ENCODE peak calls at places on chromosomes 3 and 15, in ten cellular contexts. One of them, this sample, is unnamed.

GRCh38 chr3:8069471-8069870 is 432.2 kb upstream of the LMCD1 start:
- DNase-seq in IMR-90: no peak
- DNase-seq in heart right ventricle: no peak
- DNase-seq in neural progenitor cell: peak; percentile 3
- DNase-seq in MM.1S: no peak
- DNase-seq in thoracic aorta: no peak
- DNase-seq in mucosa of descending colon: no peak
- DNase-seq in breast epithelium: no peak
- DNase-seq in brain microvascular endothelial cell: no peak
- DNase-seq in ovary: no peak
- DNase-seq in this sample: no peak

GRCh38 chr3:34948431-34948971 is 690.8 kb upstream of the ARPP21 start:
- DNase-seq in thoracic aorta: no peak
- DNase-seq in IMR-90: no peak
- DNase-seq in heart right ventricle: no peak
- DNase-seq in ovary: no peak
- DNase-seq in MM.1S: no peak
- DNase-seq in brain microvascular endothelial cell: no peak
- DNase-seq in breast epithelium: no peak
- DNase-seq in mucosa of descending colon: no peak
- DNase-seq in neural progenitor cell: no peak
- DNase-seq in this sample: no peak

GRCh38 chr15:66679657-66680108 is 22.4 kb upstream of the SMAD6 start:
- DNase-seq in breast epithelium: no peak
- DNase-seq in brain microvascular endothelial cell: peak; percentile 59
- DNase-seq in neural progenitor cell: peak; percentile 70
- DNase-seq in IMR-90: peak; percentile 20
- DNase-seq in MM.1S: no peak
- DNase-seq in thoracic aorta: no peak
- DNase-seq in mucosa of descending colon: no peak
- DNase-seq in ovary: peak; percentile 50
- DNase-seq in heart right ventricle: peak; percentile 40
- DNase-seq in this sample: no peak

GRCh38 chr3:184583345-184584000 is 21.9 kb downstream of the EPHB3 start:
- DNase-seq in brain microvascular endothelial cell: no peak
- DNase-seq in MM.1S: no peak
- DNase-seq in thoracic aorta: no peak
- DNase-seq in neural progenitor cell: peak; percentile 71
- DNase-seq in mucosa of descending colon: peak; percentile 55
- DNase-seq in breast epithelium: no peak
- DNase-seq in IMR-90: no peak
- DNase-seq in ovary: peak; percentile 73
- DNase-seq in heart right ventricle: no peak
- DNase-seq in this sample: peak; percentile 82

GRCh38 chr15:90086868-90087268 is 15.4 kb downstream of the IDH2 start:
- DNase-seq in ovary: peak; percentile 55
- DNase-seq in IMR-90: peak; percentile 42
- DNase-seq in MM.1S: peak; percentile 57
- DNase-seq in breast epithelium: no peak
- DNase-seq in heart right ventricle: no peak
- DNase-seq in neural progenitor cell: peak; percentile 59
- DNase-seq in thoracic aorta: no peak
- DNase-seq in mucosa of descending colon: peak; percentile 71
- DNase-seq in brain microvascular endothelial cell: no peak
- DNase-seq in this sample: no peak

GRCh38 chr3:113532698-113533533 is 561 bp downstream of the SIDT1 start:
- DNase-seq in ovary: peak; percentile 31
- DNase-seq in mucosa of descending colon: peak; percentile 69
- DNase-seq in MM.1S: peak; percentile 31
- DNase-seq in IMR-90: no peak
- DNase-seq in breast epithelium: no peak
- DNase-seq in brain microvascular endothelial cell: no peak
- DNase-seq in thoracic aorta: no peak
- DNase-seq in heart right ventricle: peak; percentile 8
- DNase-seq in neural progenitor cell: peak; percentile 67
- DNase-seq in this sample: peak; percentile 83

GRCh38 chr15:55224892-55225291 is 28.2 kb upstream of the RSL24D1 start:
- DNase-seq in brain microvascular endothelial cell: no peak
- DNase-seq in ovary: no peak
- DNase-seq in MM.1S: no peak
- DNase-seq in mucosa of descending colon: no peak
- DNase-seq in breast epithelium: no peak
- DNase-seq in IMR-90: no peak
- DNase-seq in neural progenitor cell: no peak
- DNase-seq in heart right ventricle: no peak
- DNase-seq in thoracic aorta: no peak
- DNase-seq in this sample: no peak

GRCh38 chr3:88167704-88168103 is 17.9 kb downstream of the C3orf38 start:
- DNase-seq in thoracic aorta: no peak
- DNase-seq in ovary: no peak
- DNase-seq in breast epithelium: no peak
- DNase-seq in heart right ventricle: no peak
- DNase-seq in MM.1S: no peak
- DNase-seq in mucosa of descending colon: no peak
- DNase-seq in neural progenitor cell: no peak
- DNase-seq in IMR-90: peak; percentile 78
- DNase-seq in brain microvascular endothelial cell: no peak
- DNase-seq in this sample: no peak

GRCh38 chr3:50138266-50139230 is 16.6 kb upstream of the SEMA3F start:
- DNase-seq in MM.1S: no peak
- DNase-seq in IMR-90: no peak
- DNase-seq in mucosa of descending colon: no peak
- DNase-seq in neural progenitor cell: peak; percentile 88
- DNase-seq in ovary: no peak
- DNase-seq in heart right ventricle: no peak
- DNase-seq in thoracic aorta: no peak
- DNase-seq in brain microvascular endothelial cell: no peak
- DNase-seq in breast epithelium: no peak
- DNase-seq in this sample: no peak

DNA sequence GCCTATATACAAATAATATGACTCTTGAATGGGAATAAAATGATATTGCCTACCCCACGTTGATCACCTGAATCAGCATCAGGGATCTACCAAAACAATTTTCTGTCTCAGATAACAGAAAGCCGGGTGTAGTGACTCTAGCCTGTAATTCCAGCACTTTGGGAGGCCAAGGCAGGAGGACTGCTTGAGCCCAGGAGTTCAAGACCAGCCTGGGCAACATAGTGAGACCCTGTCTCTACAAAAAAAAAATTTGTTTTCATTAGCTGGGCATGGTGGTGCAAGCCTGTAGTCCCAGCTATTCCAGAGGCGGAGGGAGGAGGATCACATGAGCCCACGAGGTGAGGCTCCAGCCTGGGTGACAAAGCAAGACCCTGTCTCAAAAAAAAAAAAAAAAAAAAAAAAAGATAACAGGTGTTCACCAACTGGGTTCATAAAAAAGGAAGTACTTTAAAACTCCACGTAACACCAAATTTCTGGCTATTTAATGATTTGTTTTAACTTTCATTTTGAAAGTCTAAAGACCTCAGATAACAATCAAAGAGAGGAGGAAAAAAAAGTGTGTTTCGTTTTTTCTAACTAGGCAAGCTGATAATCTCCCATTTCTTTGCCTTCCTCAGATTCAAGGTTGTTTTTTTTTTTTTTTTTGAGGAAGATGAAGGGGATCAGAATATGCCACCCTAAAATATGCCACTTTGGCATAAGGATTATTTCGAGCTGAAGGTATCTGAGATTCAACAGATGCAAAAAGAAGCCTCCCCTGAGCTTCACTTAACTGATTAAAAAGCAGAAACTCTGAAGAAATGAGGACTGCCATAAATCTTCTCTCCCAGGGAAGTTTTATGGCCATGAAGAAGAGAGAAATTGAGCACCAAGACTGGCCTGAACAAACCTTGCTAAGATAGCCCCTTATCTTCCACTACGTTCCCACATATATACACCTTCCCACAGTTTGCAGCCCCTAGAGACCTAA is 44.1 kb downstream of the TRANK1 start:
- DNase-seq in mucosa of descending colon: no peak
- DNase-seq in brain microvascular endothelial cell: no peak
- DNase-seq in ovary: no peak
- DNase-seq in IMR-90: no peak
- DNase-seq in neural progenitor cell: no peak
- DNase-seq in MM.1S: no peak
- DNase-seq in thoracic aorta: no peak
- DNase-seq in heart right ventricle: no peak
- DNase-seq in breast epithelium: no peak
- DNase-seq in this sample: no peak
- H3K36me3 ChIP-seq in mucosa of descending colon: no peaks in the 10 kb centered on the region
- H3K36me3 ChIP-seq in brain microvascular endothelial cell: no peaks in the 10 kb centered on the region
- H3K36me3 ChIP-seq in ovary: no peaks in the 10 kb centered on the region
- H3K36me3 ChIP-seq in IMR-90: peaks cover 10% of the 10 kb centered on the region
- H3K36me3 ChIP-seq in neural progenitor cell: no peaks in the 10 kb centered on the region
- H3K36me3 ChIP-seq in MM.1S: no peaks in the 10 kb centered on the region
- H3K36me3 ChIP-seq in thoracic aorta: peaks cover 5% of the 10 kb centered on the region
- H3K36me3 ChIP-seq in heart right ventricle: no peaks in the 10 kb centered on the region
- H3K36me3 ChIP-seq in breast epithelium: no peaks in the 10 kb centered on the region
- H3K36me3 ChIP-seq in this sample: no peaks in the 10 kb centered on the region

GRCh38 chr3:165640970-165641369 is 196.3 kb downstream of the BCHE start:
- DNase-seq in heart right ventricle: no peak
- DNase-seq in IMR-90: no peak
- DNase-seq in MM.1S: no peak
- DNase-seq in thoracic aorta: no peak
- DNase-seq in neural progenitor cell: no peak
- DNase-seq in brain microvascular endothelial cell: no peak
- DNase-seq in ovary: no peak
- DNase-seq in breast epithelium: no peak
- DNase-seq in mucosa of descending colon: no peak
- DNase-seq in this sample: no peak
- H3K4me3 ChIP-seq in heart right ventricle: no peak overlapping the region
- H3K4me3 ChIP-seq in IMR-90: no peak overlapping the region
- H3K4me3 ChIP-seq in MM.1S: no peak overlapping the region
- H3K4me3 ChIP-seq in thoracic aorta: no peak overlapping the region
- H3K4me3 ChIP-seq in neural progenitor cell: no peak overlapping the region
- H3K4me3 ChIP-seq in brain microvascular endothelial cell: no peak overlapping the region
- H3K4me3 ChIP-seq in ovary: no peak overlapping the region
- H3K4me3 ChIP-seq in breast epithelium: no peak overlapping the region
- H3K4me3 ChIP-seq in mucosa of descending colon: no peak overlapping the region
- H3K4me3 ChIP-seq in this sample: no peak overlapping the region

GRCh38 chr15:43912208-43912607 is 85.4 kb downstream of the WDR76 start:
- DNase-seq in breast epithelium: no peak
- DNase-seq in mucosa of descending colon: no peak
- DNase-seq in thoracic aorta: no peak
- DNase-seq in MM.1S: no peak
- DNase-seq in ovary: no peak
- DNase-seq in heart right ventricle: no peak
- DNase-seq in IMR-90: no peak
- DNase-seq in neural progenitor cell: no peak
- DNase-seq in brain microvascular endothelial cell: no peak
- DNase-seq in this sample: no peak

GRCh38 chr15:43918717-43919116 is 91.9 kb downstream of the WDR76 start:
- DNase-seq in MM.1S: no peak
- DNase-seq in brain microvascular endothelial cell: no peak
- DNase-seq in ovary: no peak
- DNase-seq in heart right ventricle: no peak
- DNase-seq in mucosa of descending colon: no peak
- DNase-seq in thoracic aorta: no peak
- DNase-seq in neural progenitor cell: no peak
- DNase-seq in breast epithelium: no peak
- DNase-seq in IMR-90: no peak
- DNase-seq in this sample: no peak

GRCh38 chr15:43913941-43914340 is 87.1 kb downstream of the WDR76 start:
- DNase-seq in brain microvascular endothelial cell: no peak
- DNase-seq in mucosa of descending colon: no peak
- DNase-seq in neural progenitor cell: no peak
- DNase-seq in ovary: no peak
- DNase-seq in IMR-90: no peak
- DNase-seq in heart right ventricle: no peak
- DNase-seq in breast epithelium: no peak
- DNase-seq in thoracic aorta: no peak
- DNase-seq in MM.1S: no peak
- DNase-seq in this sample: no peak

GRCh38 chr15:43912991-43913927 is 86.5 kb downstream of the WDR76 start:
- DNase-seq in brain microvascular endothelial cell: peak; percentile 98
- DNase-seq in neural progenitor cell: no peak
- DNase-seq in mucosa of descending colon: no peak
- DNase-seq in ovary: peak; percentile 28
- DNase-seq in heart right ventricle: peak; percentile 65
- DNase-seq in IMR-90: peak; percentile 99
- DNase-seq in thoracic aorta: no peak
- DNase-seq in breast epithelium: no peak
- DNase-seq in MM.1S: no peak
- DNase-seq in this sample: no peak

DNA sequence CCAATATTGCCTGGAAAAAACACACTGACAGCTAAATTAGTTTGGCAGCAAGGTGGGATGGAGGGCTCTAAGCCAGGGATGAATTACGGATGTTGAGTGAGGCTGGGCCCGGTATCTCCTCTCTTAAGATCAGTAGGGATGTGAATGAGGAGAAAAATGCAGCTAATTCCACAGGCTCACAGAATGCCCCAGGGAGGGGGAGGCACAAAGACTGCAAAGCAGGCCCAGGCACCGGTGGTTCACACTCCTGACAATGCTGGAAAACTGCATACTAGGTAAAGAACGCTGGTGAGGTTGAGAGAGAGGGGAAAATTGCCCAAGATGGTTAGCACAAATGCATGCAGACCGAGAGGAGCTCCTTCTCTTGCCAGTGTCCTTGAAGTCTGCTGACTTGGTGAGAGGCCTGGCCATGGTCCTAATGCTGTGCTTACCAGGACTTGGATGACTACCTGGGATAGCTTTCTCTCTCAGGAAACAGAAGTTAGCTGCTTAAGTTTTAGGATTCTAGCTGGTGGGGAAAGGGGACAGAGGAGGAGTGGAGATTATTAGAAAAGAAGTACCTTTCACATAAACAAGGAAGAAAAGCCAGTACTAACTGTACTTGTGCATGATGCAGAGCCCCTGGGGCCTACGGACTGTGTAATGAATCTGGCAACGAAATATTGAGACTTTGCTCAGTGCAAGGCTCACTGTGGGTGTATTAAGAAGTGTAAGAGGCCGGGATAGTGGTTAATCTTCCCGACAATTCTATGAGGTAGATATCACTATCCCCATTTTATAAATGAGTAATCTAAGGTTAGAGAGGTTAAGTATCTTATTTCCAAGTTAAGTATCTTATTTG is 89.2 kb downstream of the WDR76 start:
- DNase-seq in breast epithelium: no peak
- DNase-seq in MM.1S: no peak
- DNase-seq in neural progenitor cell: peak; percentile 47
- DNase-seq in mucosa of descending colon: no peak
- DNase-seq in ovary: peak; percentile 32
- DNase-seq in brain microvascular endothelial cell: no peak
- DNase-seq in IMR-90: no peak
- DNase-seq in heart right ventricle: no peak
- DNase-seq in thoracic aorta: no peak
- DNase-seq in this sample: no peak
- TF ChIP-seq CTCF in breast epithelium: no peak
- TF ChIP-seq CTCF in MM.1S: no peak
- TF ChIP-seq CTCF in neural progenitor cell: no peak
- TF ChIP-seq CTCF in mucosa of descending colon: no peak
- TF ChIP-seq CTCF in ovary: no peak
- TF ChIP-seq CTCF in brain microvascular endothelial cell: no peak
- TF ChIP-seq CTCF in IMR-90: no peak
- TF ChIP-seq CTCF in heart right ventricle: no peak
- TF ChIP-seq CTCF in thoracic aorta: no peak
- TF ChIP-seq CTCF in this sample: no peak

DNA sequence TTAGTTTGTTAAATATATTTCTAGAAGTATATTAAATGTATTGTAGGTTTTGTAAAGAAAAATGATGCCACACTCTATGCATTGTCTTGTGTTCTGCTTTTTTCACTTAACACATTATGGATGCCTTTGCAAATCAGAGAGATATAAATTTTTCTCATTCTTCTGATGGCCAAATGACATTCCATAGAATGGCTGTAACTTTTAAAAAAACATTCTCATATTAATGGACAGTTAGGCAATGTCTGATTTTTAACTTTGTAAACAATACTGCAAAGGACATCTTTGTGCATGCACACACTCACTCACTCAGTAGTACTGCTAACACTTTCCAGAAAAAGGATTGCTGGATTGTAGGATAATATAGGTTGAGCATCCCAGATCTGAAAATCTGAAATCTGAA is 195.9 kb downstream of the ITPR1 start:
- DNase-seq in thoracic aorta: no peak
- DNase-seq in IMR-90: no peak
- DNase-seq in brain microvascular endothelial cell: no peak
- DNase-seq in heart right ventricle: no peak
- DNase-seq in neural progenitor cell: no peak
- DNase-seq in mucosa of descending colon: no peak
- DNase-seq in ovary: no peak
- DNase-seq in MM.1S: no peak
- DNase-seq in breast epithelium: no peak
- DNase-seq in this sample: no peak
- H3K36me3 ChIP-seq in thoracic aorta: peaks cover 72% of the 10 kb centered on the region
- H3K36me3 ChIP-seq in IMR-90: no peaks in the 10 kb centered on the region
- H3K36me3 ChIP-seq in brain microvascular endothelial cell: no peaks in the 10 kb centered on the region
- H3K36me3 ChIP-seq in heart right ventricle: no peaks in the 10 kb centered on the region
- H3K36me3 ChIP-seq in neural progenitor cell: no peaks in the 10 kb centered on the region
- H3K36me3 ChIP-seq in mucosa of descending colon: no peaks in the 10 kb centered on the region
- H3K36me3 ChIP-seq in ovary: no peaks in the 10 kb centered on the region
- H3K36me3 ChIP-seq in MM.1S: no peaks in the 10 kb centered on the region
- H3K36me3 ChIP-seq in breast epithelium: no peaks in the 10 kb centered on the region
- H3K36me3 ChIP-seq in this sample: no peaks in the 10 kb centered on the region

This sample was measured in left lung.